ENCODE peak calls at places on chromosomes 5 and 9, in five cellular contexts. I is left ventricle myocardium inferior, V is pancreas, G is A673, L is psoas muscle. A is an unnamed sample.

GRCh38 chr5:4361626-4362281 is 766.1 kb downstream of the IRX1 start:
- DNase-seq in V (no peak), L (no peak), G (no peak), I (no peak), A (no peak)

GRCh38 chr5:14628346-14628745 is 36.2 kb upstream of the OTULIN start:
- DNase-seq in V (no peak), G (peak; percentile 67), I (no peak), L (peak; percentile 19), A (peak; percentile 63)

GRCh38 chr9:137252555-137253506 is 1.7 kb downstream of the STPG3 start:
- DNase-seq in G (no peak), V (no peak), L (no peak), I (no peak), A (no peak)

GRCh38 chr9:34899535-34900158 is 58.4 kb upstream of the PHF24 start:
- DNase-seq in I (peak; percentile 79), L (peak; percentile 77), G (peak; percentile 85), V (peak; percentile 60), A (peak; percentile 88)

GRCh38 chr9:128062856-128063831 is 4.0 kb downstream of the NAIF1 start:
- DNase-seq in G (no peak), L (no peak), V (peak; percentile 57), I (no peak), A (peak; percentile 90)

GRCh38 chr5:9209846-9210547 is 335.9 kb downstream of the SEMA5A start:
- DNase-seq in G (no peak), I (no peak), V (no peak), L (no peak), A (peak; percentile 38)

GRCh38 chr5:10856646-10857332 is 95.8 kb upstream of the DAP start:
- DNase-seq in I (peak; percentile 38), V (peak; percentile 65), G (peak; percentile 47), L (peak; percentile 17), A (peak; percentile 73)

GRCh38 chr9:124342946-124343485 is 72.2 kb downstream of the PSMB7 start:
- DNase-seq in L (peak; percentile 80), I (peak; percentile 26), G (peak; percentile 77), V (no peak), A (peak; percentile 94)

GRCh38 chr9:120872775-120873502 is 4.0 kb downstream of the PHF19 start:
- DNase-seq in V (no peak), G (no peak), L (no peak), I (no peak), A (no peak)

GRCh38 chr5:82336566-82337351 is 58.6 kb upstream of the RPS23 start:
- DNase-seq in L (no peak), I (no peak), G (no peak), V (no peak), A (no peak)

GRCh38 chr5:120538149-120538548 is 74.0 kb downstream of the PRR16 start:
- DNase-seq in V (no peak), G (no peak), I (no peak), L (no peak), A (no peak)

GRCh38 chr9:14373726-14374125 is 59.8 kb upstream of the NFIB start:
- DNase-seq in V (no peak), G (no peak), L (no peak), I (no peak), A (no peak)

GRCh38 chr5:121691478-121691877 is 160.2 kb upstream of the FTMT start:
- DNase-seq in L (no peak), I (no peak), V (no peak), G (peak; percentile 6), A (peak; percentile 4)

GRCh38 chr9:34493972-34494535 is 28.7 kb downstream of the ENHO start:
- DNase-seq in V (no peak), L (peak; percentile 48), G (peak; percentile 55), I (peak; percentile 45), A (peak; percentile 67)

GRCh38 chr5:27944471-27944870 is 906.1 kb upstream of the CDH9 start:
- DNase-seq in V (no peak), I (no peak), G (no peak), L (no peak), A (no peak)

GRCh38 chr5:150567031-150567680 is 59.2 kb downstream of the NDST1 start:
- DNase-seq in V (no peak), L (no peak), I (no peak), G (no peak), A (peak; percentile 85)

GRCh38 chr5:54455413-54456157 is at the start of gene HSPB3:
- DNase-seq in V (no peak), G (peak; percentile 82), I (peak; percentile 38), L (peak; percentile 33), A (no peak)

GRCh38 chr5:132456553-132457361 is 33.8 kb downstream of the IRF1 start:
- DNase-seq in L (peak; percentile 77), V (no peak), I (peak; percentile 56), G (peak; percentile 30), A (peak; percentile 92)

GRCh38 chr9:112377684-112378344 is 2.1 kb upstream of the HSDL2 start:
- DNase-seq in I (no peak), G (no peak), L (no peak), V (no peak), A (no peak)

GRCh38 chr5:32312194-32312681 is 501 bp downstream of the MTMR12 start:
- DNase-seq in V (peak; percentile 90), L (peak; percentile 75), G (peak; percentile 68), I (peak; percentile 73), A (peak; percentile 78)

GRCh38 chr5:34656001-34656699 is at the start of gene RAI14:
- DNase-seq in L (peak; percentile 81), G (peak; percentile 62), V (peak; percentile 89), I (peak; percentile 79), A (peak; percentile 25)

GRCh38 chr5:127014573-127014972 is 15.8 kb downstream of the MARCHF3 start:
- DNase-seq in I (no peak), V (no peak), G (no peak), L (no peak), A (peak; percentile 44)

GRCh38 chr5:169650701-169651331 is 13.7 kb downstream of the DOCK2 start:
- DNase-seq in G (no peak), V (no peak), L (no peak), I (no peak), A (peak; percentile 65)

GRCh38 chr9:34591911-34592866 is 2.7 kb upstream of the CNTFR start:
- DNase-seq in G (no peak), V (no peak), L (no peak), I (no peak), A (peak; percentile 49)

GRCh38 chr5:34686762-34687268 is 30.7 kb downstream of the RAI14 start:
- DNase-seq in L (peak; percentile 21), V (no peak), G (peak; percentile 69), I (peak; percentile 65), A (peak; percentile 50)

GRCh38 chr5:115439042-115439441 is 105.5 kb downstream of the FEM1C start:
- DNase-seq in I (no peak), L (no peak), V (no peak), G (no peak), A (no peak)

GRCh38 chr9:88990721-88991065 is 575 bp upstream of the S1PR3 start:
- DNase-seq in I (no peak), G (no peak), V (no peak), L (no peak), A (peak; percentile 76)

GRCh38 chr9:88993327-88993726 is 2.1 kb downstream of the S1PR3 start:
- DNase-seq in I (no peak), V (no peak), L (no peak), G (no peak), A (no peak)

GRCh38 chr9:88992556-88992955 is 1.3 kb downstream of the S1PR3 start:
- DNase-seq in L (no peak), V (no peak), G (no peak), I (no peak), A (no peak)

GRCh38 chr9:88989961-88990570 is 1.2 kb upstream of the S1PR3 start:
- DNase-seq in V (no peak), L (no peak), I (no peak), G (no peak), A (peak; percentile 39)

DNA sequence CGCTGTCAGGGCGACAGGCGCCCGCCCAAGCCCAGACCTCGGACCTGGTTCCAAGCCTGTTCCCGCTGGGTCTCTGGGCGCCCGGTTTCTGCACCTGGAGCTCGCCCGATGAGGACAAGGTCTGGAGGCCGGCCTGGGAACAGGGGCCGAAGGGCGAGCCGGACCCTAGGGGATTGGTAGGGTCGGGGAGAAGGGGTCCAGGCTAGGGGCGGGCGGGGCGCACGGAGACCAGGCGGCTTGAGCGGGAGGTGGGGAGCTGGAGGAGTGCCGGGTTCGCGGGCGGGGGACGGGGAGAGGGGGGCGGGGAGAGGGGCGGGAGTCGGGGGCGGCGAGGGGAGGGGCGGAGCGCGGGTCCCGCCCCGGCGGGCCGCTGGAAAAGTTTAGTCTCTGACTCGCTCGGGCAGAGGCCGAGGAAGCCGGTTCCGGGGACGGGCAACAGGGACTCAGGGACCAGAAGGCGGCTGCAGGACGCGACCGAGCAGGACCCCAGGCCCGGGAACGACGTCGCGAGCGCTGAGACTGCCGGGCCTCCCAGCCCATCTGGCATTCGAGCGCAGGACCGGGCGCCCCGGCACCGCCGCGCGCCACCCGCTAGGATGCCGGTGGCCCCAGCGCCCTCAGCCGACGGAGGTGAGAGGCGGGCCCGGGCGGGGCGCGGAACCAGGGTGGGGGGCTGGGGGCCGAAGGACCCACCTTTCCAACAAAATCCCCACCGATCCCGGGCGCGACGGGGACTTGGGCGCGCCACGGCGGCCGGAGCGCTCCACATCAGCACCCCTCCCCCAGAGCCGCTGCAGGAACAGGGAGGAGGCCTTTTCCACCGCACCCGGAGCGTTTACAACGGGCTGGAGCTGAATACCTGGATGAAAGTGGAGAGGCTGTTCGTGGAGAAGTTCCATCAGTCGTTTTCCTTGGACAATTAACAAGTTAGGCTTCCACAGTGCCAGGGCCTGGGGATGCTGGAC is at the start of gene S1PR3:
- DNase-seq in L (peak; percentile 58), I (peak; percentile 77), G (peak; percentile 60), V (peak; percentile 84), A (peak; percentile 81)
- TF ChIP-seq CTCF in L (no peak), I (peak; percentile 45), G (no peak), V (no peak), A (no peak)

GRCh38 chr9:136133959-136134484 is 15.3 kb upstream of the TMEM250 start:
- DNase-seq in I (no peak), G (no peak), V (peak; percentile 72), L (no peak), A (no peak)

GRCh38 chr9:136132500-136133050 is 13.9 kb upstream of the TMEM250 start:
- DNase-seq in V (peak; percentile 77), G (no peak), I (no peak), L (no peak), A (no peak)

GRCh38 chr9:136131629-136132499 is 13.2 kb upstream of the TMEM250 start:
- DNase-seq in V (peak; percentile 80), I (no peak), G (no peak), L (no peak), A (no peak)

GRCh38 chr9:136135326-136136126 is 16.9 kb upstream of the TMEM250 start:
- DNase-seq in L (no peak), I (no peak), V (peak; percentile 65), G (no peak), A (no peak)

GRCh38 chr9:136133191-136133958 is 14.7 kb upstream of the TMEM250 start:
- DNase-seq in V (peak; percentile 80), L (no peak), I (no peak), G (peak; percentile 72), A (no peak)
- TF ChIP-seq CTCF in V (peak; percentile 9), L (no peak), I (peak; percentile 50), G (peak; percentile 43), A (no peak)

GRCh38 chr5:42656661-42657035 is 100.0 kb upstream of the CCDC152 start:
- DNase-seq in V (no peak), I (no peak), G (no peak), L (no peak), A (no peak)
- TF ChIP-seq CTCF in V (no peak), I (peak; percentile 54), G (peak; percentile 36), L (no peak), A (no peak)

GRCh38 chr9:110821064-110821463 is 152.5 kb downstream of the MUSK start:
- DNase-seq in V (no peak), G (no peak), L (no peak), I (no peak), A (no peak)

GRCh38 chr9:110815361-110815760 is 146.8 kb downstream of the MUSK start:
- DNase-seq in G (no peak), I (no peak), L (no peak), V (no peak), A (no peak)

GRCh38 chr9:110820378-110820777 is 151.8 kb downstream of the MUSK start:
- DNase-seq in I (no peak), V (no peak), L (no peak), G (no peak), A (no peak)
- TF ChIP-seq CTCF in I (no peak), V (no peak), L (no peak), G (no peak), A (no peak)

A was measured in NB4.